ENCODE peak calls at places on chromosomes 1 and 21, in seven cellular contexts. One of them, this sample, is unnamed.

GRCh38 chr21:21907271-21907670 is 909.1 kb downstream of the NCAM2 start:
- DNase-seq in occipital lobe: no peak
- DNase-seq in dermis blood vessel endothelial cell: no peak
- DNase-seq in activated CD8-positive, alpha-beta T cell treated with anti-CD3 and anti-CD28 coated beads, Interleukin-2, amount 10 ng/mL, durations not matched to agents 7 days and 5 days: no peak
- DNase-seq in dorsolateral prefrontal cortex: no peak
- DNase-seq in fibroblast of mammary gland: no peak
- DNase-seq in pons: no peak
- DNase-seq in this sample: no peak

GRCh38 chr1:204456826-204457361 is 37.7 kb downstream of the PIK3C2B start:
- DNase-seq in fibroblast of mammary gland: peak
- DNase-seq in activated CD8-positive, alpha-beta T cell treated with anti-CD3 and anti-CD28 coated beads, Interleukin-2, amount 10 ng/mL, durations not matched to agents 7 days and 5 days: no peak
- DNase-seq in dermis blood vessel endothelial cell: no peak
- DNase-seq in occipital lobe: no peak
- DNase-seq in dorsolateral prefrontal cortex: no peak
- DNase-seq in pons: no peak
- DNase-seq in this sample: no peak

GRCh38 chr1:158496379-158496778 is 24.4 kb downstream of the OR10R2 start:
- DNase-seq in pons: peak
- DNase-seq in fibroblast of mammary gland: peak
- DNase-seq in dermis blood vessel endothelial cell: peak
- DNase-seq in activated CD8-positive, alpha-beta T cell treated with anti-CD3 and anti-CD28 coated beads, Interleukin-2, amount 10 ng/mL, durations not matched to agents 7 days and 5 days: no peak
- DNase-seq in dorsolateral prefrontal cortex: no peak
- DNase-seq in occipital lobe: no peak
- DNase-seq in this sample: no peak

GRCh38 chr1:94538243-94538827 is 3.2 kb downstream of the F3 start:
- DNase-seq in activated CD8-positive, alpha-beta T cell treated with anti-CD3 and anti-CD28 coated beads, Interleukin-2, amount 10 ng/mL, durations not matched to agents 7 days and 5 days: no peak
- DNase-seq in dorsolateral prefrontal cortex: no peak
- DNase-seq in occipital lobe: no peak
- DNase-seq in dermis blood vessel endothelial cell: no peak
- DNase-seq in fibroblast of mammary gland: no peak
- DNase-seq in pons: no peak
- DNase-seq in this sample: no peak

GRCh38 chr1:248872752-248873408 is 14.0 kb upstream of the ZNF692 start:
- DNase-seq in dermis blood vessel endothelial cell: peak
- DNase-seq in occipital lobe: peak
- DNase-seq in activated CD8-positive, alpha-beta T cell treated with anti-CD3 and anti-CD28 coated beads, Interleukin-2, amount 10 ng/mL, durations not matched to agents 7 days and 5 days: peak
- DNase-seq in fibroblast of mammary gland: peak
- DNase-seq in pons: peak
- DNase-seq in dorsolateral prefrontal cortex: peak
- DNase-seq in this sample: peak

GRCh38 chr1:14602131-14602530 is 3.6 kb downstream of the KAZN start:
- DNase-seq in activated CD8-positive, alpha-beta T cell treated with anti-CD3 and anti-CD28 coated beads, Interleukin-2, amount 10 ng/mL, durations not matched to agents 7 days and 5 days: no peak
- DNase-seq in dermis blood vessel endothelial cell: no peak
- DNase-seq in occipital lobe: peak
- DNase-seq in fibroblast of mammary gland: peak
- DNase-seq in pons: no peak
- DNase-seq in dorsolateral prefrontal cortex: peak
- DNase-seq in this sample: no peak

GRCh38 chr1:70641868-70642267 is 230.8 kb downstream of the CTH start:
- DNase-seq in occipital lobe: no peak
- DNase-seq in pons: no peak
- DNase-seq in dermis blood vessel endothelial cell: no peak
- DNase-seq in dorsolateral prefrontal cortex: no peak
- DNase-seq in fibroblast of mammary gland: no peak
- DNase-seq in activated CD8-positive, alpha-beta T cell treated with anti-CD3 and anti-CD28 coated beads, Interleukin-2, amount 10 ng/mL, durations not matched to agents 7 days and 5 days: no peak
- DNase-seq in this sample: no peak

GRCh38 chr1:101365186-101365585 is 128.4 kb downstream of the S1PR1 start:
- DNase-seq in activated CD8-positive, alpha-beta T cell treated with anti-CD3 and anti-CD28 coated beads, Interleukin-2, amount 10 ng/mL, durations not matched to agents 7 days and 5 days: no peak
- DNase-seq in occipital lobe: no peak
- DNase-seq in pons: no peak
- DNase-seq in dermis blood vessel endothelial cell: no peak
- DNase-seq in dorsolateral prefrontal cortex: no peak
- DNase-seq in fibroblast of mammary gland: no peak
- DNase-seq in this sample: no peak

GRCh38 chr1:53305650-53306049 is 22.2 kb downstream of the LRP8 start:
- DNase-seq in pons: no peak
- DNase-seq in dorsolateral prefrontal cortex: no peak
- DNase-seq in dermis blood vessel endothelial cell: no peak
- DNase-seq in fibroblast of mammary gland: no peak
- DNase-seq in activated CD8-positive, alpha-beta T cell treated with anti-CD3 and anti-CD28 coated beads, Interleukin-2, amount 10 ng/mL, durations not matched to agents 7 days and 5 days: no peak
- DNase-seq in occipital lobe: no peak
- DNase-seq in this sample: no peak

GRCh38 chr1:172398193-172398592 is 22.3 kb upstream of the C1orf105 start:
- DNase-seq in occipital lobe: no peak
- DNase-seq in dorsolateral prefrontal cortex: no peak
- DNase-seq in activated CD8-positive, alpha-beta T cell treated with anti-CD3 and anti-CD28 coated beads, Interleukin-2, amount 10 ng/mL, durations not matched to agents 7 days and 5 days: no peak
- DNase-seq in pons: peak
- DNase-seq in fibroblast of mammary gland: peak
- DNase-seq in dermis blood vessel endothelial cell: no peak
- DNase-seq in this sample: no peak

GRCh38 chr1:92310185-92310597 is 11.3 kb downstream of the RPAP2 start:
- DNase-seq in occipital lobe: no peak
- DNase-seq in activated CD8-positive, alpha-beta T cell treated with anti-CD3 and anti-CD28 coated beads, Interleukin-2, amount 10 ng/mL, durations not matched to agents 7 days and 5 days: no peak
- DNase-seq in dermis blood vessel endothelial cell: peak
- DNase-seq in fibroblast of mammary gland: peak
- DNase-seq in dorsolateral prefrontal cortex: no peak
- DNase-seq in pons: peak
- DNase-seq in this sample: no peak

GRCh38 chr1:206457408-206457807 is 12.9 kb upstream of the IKBKE start:
- DNase-seq in dermis blood vessel endothelial cell: peak
- DNase-seq in activated CD8-positive, alpha-beta T cell treated with anti-CD3 and anti-CD28 coated beads, Interleukin-2, amount 10 ng/mL, durations not matched to agents 7 days and 5 days: no peak
- DNase-seq in dorsolateral prefrontal cortex: no peak
- DNase-seq in pons: no peak
- DNase-seq in occipital lobe: no peak
- DNase-seq in fibroblast of mammary gland: peak
- DNase-seq in this sample: no peak

GRCh38 chr1:208988811-208989222 is 594.7 kb upstream of the CAMK1G start:
- DNase-seq in pons: peak
- DNase-seq in dorsolateral prefrontal cortex: no peak
- DNase-seq in occipital lobe: no peak
- DNase-seq in dermis blood vessel endothelial cell: peak
- DNase-seq in fibroblast of mammary gland: peak
- DNase-seq in activated CD8-positive, alpha-beta T cell treated with anti-CD3 and anti-CD28 coated beads, Interleukin-2, amount 10 ng/mL, durations not matched to agents 7 days and 5 days: peak
- DNase-seq in this sample: no peak

GRCh38 chr21:26909972-26910371 is 56.9 kb downstream of the ADAMTS5 start:
- DNase-seq in activated CD8-positive, alpha-beta T cell treated with anti-CD3 and anti-CD28 coated beads, Interleukin-2, amount 10 ng/mL, durations not matched to agents 7 days and 5 days: no peak
- DNase-seq in pons: no peak
- DNase-seq in fibroblast of mammary gland: peak
- DNase-seq in dorsolateral prefrontal cortex: no peak
- DNase-seq in occipital lobe: no peak
- DNase-seq in dermis blood vessel endothelial cell: no peak
- DNase-seq in this sample: no peak

GRCh38 chr21:23792300-23792699 is 1815.0 kb downstream of the MRPL39 start:
- DNase-seq in pons: no peak
- DNase-seq in dermis blood vessel endothelial cell: no peak
- DNase-seq in fibroblast of mammary gland: no peak
- DNase-seq in occipital lobe: no peak
- DNase-seq in activated CD8-positive, alpha-beta T cell treated with anti-CD3 and anti-CD28 coated beads, Interleukin-2, amount 10 ng/mL, durations not matched to agents 7 days and 5 days: no peak
- DNase-seq in dorsolateral prefrontal cortex: no peak
- DNase-seq in this sample: no peak

GRCh38 chr21:38645282-38645681 is 147.0 kb upstream of the ERG start:
- DNase-seq in dermis blood vessel endothelial cell: no peak
- DNase-seq in fibroblast of mammary gland: peak
- DNase-seq in occipital lobe: no peak
- DNase-seq in pons: no peak
- DNase-seq in activated CD8-positive, alpha-beta T cell treated with anti-CD3 and anti-CD28 coated beads, Interleukin-2, amount 10 ng/mL, durations not matched to agents 7 days and 5 days: no peak
- DNase-seq in dorsolateral prefrontal cortex: no peak
- DNase-seq in this sample: no peak

GRCh38 chr1:101438359-101438758 is 201.5 kb downstream of the S1PR1 start:
- DNase-seq in fibroblast of mammary gland: peak
- DNase-seq in activated CD8-positive, alpha-beta T cell treated with anti-CD3 and anti-CD28 coated beads, Interleukin-2, amount 10 ng/mL, durations not matched to agents 7 days and 5 days: no peak
- DNase-seq in dorsolateral prefrontal cortex: no peak
- DNase-seq in dermis blood vessel endothelial cell: peak
- DNase-seq in pons: no peak
- DNase-seq in occipital lobe: no peak
- DNase-seq in this sample: no peak

GRCh38 chr21:32687946-32688345 is 39.9 kb downstream of the SYNJ1 start:
- DNase-seq in activated CD8-positive, alpha-beta T cell treated with anti-CD3 and anti-CD28 coated beads, Interleukin-2, amount 10 ng/mL, durations not matched to agents 7 days and 5 days: no peak
- DNase-seq in fibroblast of mammary gland: peak
- DNase-seq in dorsolateral prefrontal cortex: no peak
- DNase-seq in dermis blood vessel endothelial cell: peak
- DNase-seq in occipital lobe: no peak
- DNase-seq in pons: no peak
- DNase-seq in this sample: no peak

GRCh38 chr1:56797079-56797685 is 22.0 kb downstream of the FYB2 start:
- DNase-seq in pons: no peak
- DNase-seq in occipital lobe: no peak
- DNase-seq in activated CD8-positive, alpha-beta T cell treated with anti-CD3 and anti-CD28 coated beads, Interleukin-2, amount 10 ng/mL, durations not matched to agents 7 days and 5 days: no peak
- DNase-seq in dermis blood vessel endothelial cell: no peak
- DNase-seq in fibroblast of mammary gland: no peak
- DNase-seq in dorsolateral prefrontal cortex: no peak
- DNase-seq in this sample: no peak

GRCh38 chr21:42609806-42610205 is 43.6 kb upstream of the PDE9A start:
- DNase-seq in pons: no peak
- DNase-seq in dorsolateral prefrontal cortex: no peak
- DNase-seq in fibroblast of mammary gland: no peak
- DNase-seq in activated CD8-positive, alpha-beta T cell treated with anti-CD3 and anti-CD28 coated beads, Interleukin-2, amount 10 ng/mL, durations not matched to agents 7 days and 5 days: peak
- DNase-seq in occipital lobe: no peak
- DNase-seq in dermis blood vessel endothelial cell: no peak
- DNase-seq in this sample: no peak

GRCh38 chr1:83641206-83641658 is 357.7 kb downstream of the TTLL7 start:
- DNase-seq in activated CD8-positive, alpha-beta T cell treated with anti-CD3 and anti-CD28 coated beads, Interleukin-2, amount 10 ng/mL, durations not matched to agents 7 days and 5 days: no peak
- DNase-seq in fibroblast of mammary gland: peak
- DNase-seq in dermis blood vessel endothelial cell: no peak
- DNase-seq in dorsolateral prefrontal cortex: no peak
- DNase-seq in occipital lobe: no peak
- DNase-seq in pons: peak
- DNase-seq in this sample: no peak

This sample was measured in right lobe of liver.